ENCODE peak calls at places on chromosomes 11 and 22, in ten cellular contexts. P is fibroblast of pulmonary artery, K is brain microvascular endothelial cell, L is heart left ventricle, F is cardiac fibroblast, R is lower lobe of right lung, Q is BE2C, I is kidney epithelial cell, D is mucosa of descending colon, E is coronary artery. C is an unnamed sample.

GRCh38 chr11:72224587-72225410 is at the start of gene INPPL1:
- DNase-seq in P (peak), L (peak), E (no peak), I (no peak), F (peak), K (no peak), D (peak), R (peak), Q (peak), C (peak)

GRCh38 chr11:118370774-118371173 is 11.4 kb downstream of the UBE4A start:
- DNase-seq in F (no peak), E (no peak), Q (no peak), K (no peak), P (no peak), L (no peak), I (no peak), R (no peak), D (no peak), C (no peak)

GRCh38 chr11:130020323-130020722 is 17.7 kb upstream of the PRDM10 start:
- DNase-seq in E (no peak), I (no peak), R (no peak), L (no peak), P (peak), Q (no peak), K (no peak), F (peak), D (no peak), C (no peak)

GRCh38 chr11:65576867-65577755 is 1.3 kb downstream of the EHBP1L1 start:
- DNase-seq in L (peak), K (no peak), P (peak), I (no peak), E (peak), F (peak), R (peak), D (peak), Q (no peak), C (peak)

GRCh38 chr22:25069758-25070461 is 117.4 kb downstream of the KIAA1671 start:
- DNase-seq in F (no peak), K (no peak), E (no peak), Q (peak), D (peak), L (no peak), I (no peak), R (no peak), P (no peak), C (no peak)

GRCh38 chr22:50059185-50059880 is 1.2 kb upstream of the TTLL8 start:
- DNase-seq in L (no peak), K (peak), D (peak), P (peak), F (peak), Q (peak), I (no peak), E (peak), R (no peak), C (no peak)

GRCh38 chr11:66221012-66221411 is 47.4 kb upstream of the RAB1B start:
- DNase-seq in E (peak), F (no peak), R (no peak), I (no peak), P (no peak), K (no peak), D (no peak), L (no peak), Q (no peak), C (no peak)

GRCh38 chr11:79173615-79174014 is 267.2 kb downstream of the TENM4 start:
- DNase-seq in D (no peak), I (peak), Q (no peak), L (peak), R (no peak), K (peak), F (peak), E (no peak), P (peak), C (peak)

GRCh38 chr22:31346255-31346732 is at the start of gene PATZ1:
- DNase-seq in F (peak), L (peak), K (peak), D (peak), R (peak), I (no peak), Q (peak), E (no peak), P (peak), C (peak)

GRCh38 chr22:20550851-20551744 is 43.7 kb downstream of the MED15 start:
- DNase-seq in L (no peak), E (peak), R (no peak), Q (no peak), D (no peak), I (no peak), P (peak), K (peak), F (peak), C (peak)

GRCh38 chr11:19866037-19866436 is 153.4 kb downstream of the NAV2 start:
- DNase-seq in L (no peak), Q (no peak), P (no peak), D (no peak), I (no peak), R (no peak), E (no peak), F (no peak), K (no peak), C (no peak)

GRCh38 chr11:94826415-94826814 is 58.3 kb downstream of the AMOTL1 start:
- DNase-seq in E (no peak), R (no peak), F (no peak), P (no peak), L (no peak), K (no peak), Q (no peak), I (no peak), D (no peak), C (no peak)

GRCh38 chr22:19981961-19982920 is 34.4 kb downstream of the ARVCF start:
- DNase-seq in P (no peak), R (no peak), L (no peak), K (no peak), D (peak), F (no peak), E (no peak), Q (peak), I (no peak), C (no peak)

GRCh38 chr11:100948936-100949335 is 180.7 kb downstream of the PGR start:
- DNase-seq in L (no peak), D (no peak), Q (no peak), F (peak), K (no peak), R (no peak), P (peak), I (no peak), E (no peak), C (no peak)

GRCh38 chr22:26642465-26643367 is 14.7 kb upstream of the MIAT start:
- DNase-seq in D (peak), Q (no peak), I (no peak), R (peak), F (no peak), P (no peak), K (no peak), E (no peak), L (peak), C (peak)

GRCh38 chr22:18987765-18988164 is 51.7 kb upstream of the PRODH start:
- DNase-seq in D (no peak), Q (peak), P (no peak), L (no peak), R (no peak), I (no peak), K (no peak), F (no peak), E (peak), C (no peak)

DNA sequence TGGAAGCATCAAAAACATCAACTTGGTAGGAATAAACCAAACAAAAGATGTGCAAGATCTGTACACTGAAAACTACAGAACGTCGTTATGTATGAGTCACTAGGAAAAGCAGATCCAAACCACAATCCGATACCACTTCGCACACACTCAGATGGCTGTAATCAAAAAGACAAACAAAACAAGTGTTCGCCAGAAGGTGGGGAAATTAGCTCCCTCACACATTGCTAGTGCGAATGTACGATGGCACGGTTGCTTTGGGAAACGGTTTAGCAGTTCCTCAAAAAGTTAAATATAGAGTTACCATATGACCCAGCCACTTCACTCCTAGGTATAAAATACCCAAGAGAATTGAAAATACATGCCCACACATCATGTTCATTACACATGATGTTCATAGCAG is 14.8 kb upstream of the CARD10 start:
- DNase-seq in F (peak), Q (no peak), D (peak), I (peak), L (no peak), E (no peak), R (no peak), P (peak), K (peak), C (peak)
- H3K4me3 ChIP-seq in F (no peak), Q (no peak), D (no peak), I (no peak), L (no peak), E (no peak), R (no peak), P (no peak), K (no peak), C (no peak)

GRCh38 chr11:788009-788640 is 1.8 kb downstream of the CEND1 start:
- DNase-seq in Q (no peak), F (no peak), D (no peak), P (no peak), K (no peak), L (no peak), I (no peak), R (no peak), E (no peak), C (no peak)
- TF ChIP-seq CTCF in Q (no peak), F (no peak), D (no peak), P (no peak), K (peak), L (no peak), I (peak), R (no peak), E (no peak), C (no peak)

GRCh38 chr11:104161751-104162450 is 2.0 kb downstream of the PDGFD start:
- DNase-seq in E (no peak), I (no peak), R (no peak), D (no peak), Q (no peak), F (peak), L (no peak), K (no peak), P (no peak), C (no peak)

GRCh38 chr11:104164028-104164520 is at the start of gene PDGFD:
- DNase-seq in Q (peak), F (peak), E (peak), K (peak), P (peak), R (peak), D (peak), L (peak), I (peak), C (peak)

GRCh38 chr11:104163100-104164027 is 583 bp downstream of the PDGFD start:
- DNase-seq in E (no peak), Q (no peak), D (no peak), P (peak), I (no peak), L (peak), R (no peak), K (no peak), F (peak), C (peak)

GRCh38 chr11:104159356-104159755 is 4.6 kb downstream of the PDGFD start:
- DNase-seq in P (no peak), I (no peak), F (no peak), L (no peak), Q (no peak), D (no peak), K (no peak), E (no peak), R (no peak), C (peak)

GRCh38 chr11:104165014-104165413 is 1.1 kb upstream of the PDGFD start:
- DNase-seq in E (no peak), Q (no peak), D (no peak), R (no peak), K (no peak), F (no peak), L (no peak), P (no peak), I (no peak), C (no peak)
- H3K4me3 ChIP-seq in E (no peak), Q (no peak), D (no peak), R (no peak), K (no peak), F (no peak), L (no peak), P (no peak), I (no peak), C (no peak)

DNA sequence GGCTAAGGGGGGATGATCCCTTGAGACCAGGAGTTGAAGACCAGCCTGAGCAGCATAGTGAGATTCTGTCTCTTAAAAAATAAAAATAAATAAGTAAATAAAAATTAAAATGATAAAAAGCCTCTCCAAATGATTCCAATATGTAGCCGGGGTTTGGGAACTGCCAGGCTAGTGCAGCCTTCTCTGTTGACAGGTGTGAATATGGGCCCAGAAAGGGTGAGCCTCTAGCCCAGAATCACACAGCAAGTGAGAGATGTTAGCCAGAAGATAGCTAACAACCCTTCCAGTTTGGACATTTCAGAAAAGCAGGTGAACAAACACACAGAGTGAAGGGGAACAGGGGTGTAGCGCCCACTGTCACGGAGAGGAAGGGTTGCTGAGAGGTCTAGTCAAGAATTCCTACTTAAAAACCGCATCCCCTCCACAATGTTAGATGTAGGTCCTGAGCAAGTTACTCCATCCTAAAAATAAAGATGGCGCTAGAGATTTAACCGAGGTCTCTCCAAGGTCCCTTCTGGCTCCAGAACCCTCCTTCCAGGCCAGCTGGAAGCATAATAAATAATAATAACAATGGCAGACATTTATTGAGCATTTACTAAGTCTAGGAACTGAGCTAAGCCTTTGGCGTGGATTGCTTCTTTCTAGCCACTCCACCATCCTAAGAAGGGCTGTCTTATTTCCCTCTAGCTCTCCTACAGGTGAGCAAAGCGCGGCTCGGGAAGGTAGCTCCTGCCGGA is 51.6 kb downstream of the CYTH4 start:
- DNase-seq in L (no peak), E (no peak), I (no peak), P (no peak), F (no peak), R (no peak), D (no peak), Q (no peak), K (no peak), C (no peak)
- TF ChIP-seq CTCF in L (no peak), E (no peak), I (no peak), P (no peak), F (no peak), R (no peak), D (no peak), Q (no peak), K (no peak), C (no peak)

GRCh38 chr11:96156379-96156722 is 186.6 kb downstream of the MAML2 start:
- DNase-seq in F (no peak), D (no peak), K (no peak), R (no peak), E (no peak), I (no peak), Q (no peak), L (no peak), P (no peak), C (no peak)
- H3K4me3 ChIP-seq in F (no peak), D (no peak), K (no peak), R (no peak), E (peak), I (no peak), Q (no peak), L (peak), P (peak), C (no peak)

GRCh38 chr11:33040862-33041453 is 1.6 kb downstream of the TCP11L1 start:
- DNase-seq in E (no peak), P (no peak), I (no peak), D (no peak), Q (no peak), F (no peak), R (no peak), K (no peak), L (no peak), C (no peak)

GRCh38 chr11:33043221-33043833 is 4.0 kb downstream of the TCP11L1 start:
- DNase-seq in I (no peak), K (no peak), F (no peak), L (no peak), R (no peak), D (no peak), P (no peak), E (no peak), Q (no peak), C (no peak)

GRCh38 chr11:33040127-33040861 is 922 bp downstream of the TCP11L1 start:
- DNase-seq in L (no peak), I (no peak), E (no peak), F (no peak), R (no peak), K (no peak), P (no peak), D (no peak), Q (no peak), C (no peak)

GRCh38 chr11:33034983-33035382 is 4.4 kb upstream of the TCP11L1 start:
- DNase-seq in E (no peak), L (no peak), I (no peak), F (no peak), R (no peak), K (no peak), D (no peak), P (no peak), Q (no peak), C (no peak)

GRCh38 chr11:33039274-33040126 is at the start of gene TCP11L1:
- DNase-seq in P (peak), E (peak), Q (peak), I (no peak), D (peak), R (peak), K (peak), F (peak), L (peak), C (peak)
- TF ChIP-seq CTCF in P (no peak), E (no peak), Q (no peak), I (no peak), D (peak), R (no peak), K (peak), F (no peak), L (peak), C (no peak)

DNA sequence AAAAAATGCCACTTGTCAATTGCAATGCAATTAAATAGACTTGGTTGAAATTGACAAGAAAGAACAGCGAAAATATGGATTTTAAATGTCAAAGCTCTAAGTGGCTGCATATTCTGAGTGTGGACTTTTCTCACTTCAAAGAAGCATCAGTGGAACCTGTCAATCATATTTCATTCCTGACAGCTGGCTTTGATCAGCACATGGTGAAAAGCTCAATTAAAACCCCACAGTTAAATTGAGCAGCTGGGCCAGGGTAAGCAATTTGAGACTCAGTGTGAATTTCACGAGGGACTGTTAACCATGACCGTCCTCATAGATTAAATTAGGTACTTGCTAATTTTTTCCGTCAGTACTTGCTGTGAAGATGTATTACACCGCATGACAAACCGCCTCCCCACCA is 11.1 kb upstream of the OR10D3 start:
- DNase-seq in P (no peak), E (no peak), D (no peak), L (no peak), F (no peak), Q (no peak), R (no peak), I (no peak), K (no peak), C (no peak)
- H3K4me3 ChIP-seq in P (no peak), E (no peak), D (no peak), L (no peak), F (no peak), Q (no peak), R (no peak), I (no peak), K (no peak), C (no peak)

DNA sequence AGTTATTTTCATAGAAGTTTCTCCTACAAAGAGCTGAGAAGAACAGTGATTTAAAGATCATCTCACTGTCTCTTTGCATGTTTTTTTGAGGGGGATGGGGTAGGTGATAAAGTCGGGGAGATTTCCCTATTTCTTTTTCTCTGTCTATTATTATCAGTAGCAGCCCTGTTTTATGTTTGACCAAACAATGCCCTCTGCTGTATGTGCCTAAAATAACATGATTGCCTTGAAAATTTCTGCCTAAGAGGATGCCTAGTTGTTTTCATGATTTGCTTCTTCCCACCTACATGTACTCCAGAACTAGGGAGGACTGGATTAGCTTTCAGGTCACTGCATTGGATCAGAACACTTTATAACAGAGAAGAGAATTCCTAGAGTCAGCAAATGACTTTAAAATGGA is 1330.2 kb downstream of the LRRC4C start:
- DNase-seq in P (peak), E (no peak), R (no peak), Q (no peak), K (no peak), F (no peak), I (no peak), D (no peak), L (no peak), C (peak)
- TF ChIP-seq CTCF in P (no peak), E (no peak), R (peak), Q (peak), K (no peak), F (no peak), I (peak), D (no peak), L (no peak), C (peak)

DNA sequence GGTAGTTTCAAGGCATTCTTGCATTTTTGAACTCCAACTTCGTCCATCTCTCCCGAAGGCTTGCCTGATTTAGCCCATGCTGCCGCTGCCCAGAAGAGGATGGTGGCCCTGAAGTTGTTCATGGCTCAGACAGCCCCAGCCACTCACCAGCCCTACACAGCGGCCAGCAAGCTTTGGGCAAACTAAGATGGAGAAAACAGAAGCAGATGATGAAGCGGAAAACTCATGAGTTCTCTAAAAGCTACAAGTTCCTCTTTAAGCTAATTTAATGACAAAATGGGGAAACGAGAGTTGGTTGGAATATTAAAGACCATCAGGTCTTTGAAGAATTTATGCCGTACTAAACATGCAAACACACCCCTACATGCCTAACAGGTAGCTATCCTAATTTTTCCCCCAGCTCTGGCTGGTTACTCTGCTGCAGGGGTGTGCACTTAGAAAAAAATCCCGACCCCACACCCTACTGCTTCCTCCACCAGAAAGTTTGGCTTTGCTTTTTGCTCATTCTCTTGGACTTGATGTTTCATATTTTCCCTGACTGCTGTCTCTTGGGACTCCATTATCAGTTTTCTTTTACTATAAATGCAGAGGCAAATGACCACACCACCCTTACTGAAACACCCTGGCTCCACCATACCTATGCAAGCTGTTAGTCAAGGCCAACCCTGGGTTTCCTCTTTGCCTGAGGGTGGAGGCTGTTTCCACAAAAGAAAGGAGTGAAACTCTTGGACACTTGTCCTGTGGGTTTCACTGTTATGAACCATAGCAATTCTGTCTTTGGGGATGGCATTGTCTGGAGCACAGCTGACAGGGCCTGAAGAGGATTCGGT is at the start of gene MPEG1:
- DNase-seq in I (no peak), Q (no peak), L (no peak), E (no peak), R (no peak), D (no peak), P (no peak), K (no peak), F (no peak), C (no peak)
- H3K4me3 ChIP-seq in I (no peak), Q (no peak), L (peak), E (peak), R (peak), D (no peak), P (no peak), K (no peak), F (no peak), C (no peak)